ENCODE peak calls at places on chromosomes 12 and 14, in ten cellular contexts. P, L, M, Z, T, Y, W, Q, B and D are unnamed samples.

GRCh38 chr14:54444003-54444402 is 2.8 kb upstream of the CNIH1 start:
- DNase-seq in L (no peak), T (no peak), B (no peak), Z (no peak), M (peak; percentile 21), Q (no peak), W (no peak), Y (no peak), P (no peak), D (no peak)

GRCh38 chr14:34450542-34450915 is 11.5 kb downstream of the SPTSSA start:
- DNase-seq in B (no peak), Z (no peak), T (no peak), Y (no peak), P (peak; percentile 20), M (no peak), Q (no peak), L (no peak), W (no peak), D (no peak)

GRCh38 chr14:21454843-21455550 is 926 bp downstream of the CHD8 start:
- DNase-seq in Q (peak; percentile 34), Z (no peak), P (no peak), B (no peak), W (no peak), L (no peak), Y (no peak), M (no peak), T (no peak), D (no peak)

GRCh38 chr12:12533238-12533829 is 29.3 kb downstream of the DUSP16 start:
- DNase-seq in Q (no peak), M (peak; percentile 71), B (no peak), L (no peak), T (no peak), Z (peak; percentile 43), P (no peak), W (peak; percentile 67), Y (peak; percentile 78), D (no peak)

GRCh38 chr14:32078794-32079663 is 1.9 kb downstream of the ARHGAP5 start:
- DNase-seq in Z (peak; percentile 24), B (no peak), Y (no peak), T (peak; percentile 69), W (peak; percentile 58), L (no peak), Q (peak; percentile 60), P (peak; percentile 33), M (peak; percentile 73), D (peak; percentile 4)

GRCh38 chr14:23442721-23443356 is 7.4 kb upstream of the MYH7 start:
- DNase-seq in T (no peak), Y (no peak), Z (no peak), B (no peak), L (no peak), M (no peak), P (no peak), Q (no peak), W (no peak), D (no peak)

GRCh38 chr12:88775742-88776151 is 195.5 kb upstream of the KITLG start:
- DNase-seq in B (no peak), P (peak; percentile 54), M (no peak), Y (no peak), W (no peak), Q (no peak), Z (no peak), L (no peak), T (no peak), D (no peak)

GRCh38 chr12:51262758-51263177 is 7.4 kb downstream of the SMAGP start:
- DNase-seq in Z (peak; percentile 83), Q (peak; percentile 37), W (no peak), Y (peak; percentile 78), P (peak; percentile 63), M (peak; percentile 54), T (peak; percentile 84), B (peak; percentile 37), L (no peak), D (peak; percentile 33)

GRCh38 chr12:67531051-67531450 is 117.5 kb upstream of the DYRK2 start:
- DNase-seq in T (no peak), M (peak; percentile 43), P (no peak), L (no peak), B (no peak), W (no peak), Y (no peak), Z (no peak), Q (no peak), D (no peak)

GRCh38 chr12:122729583-122730214 is 945 bp downstream of the HCAR1 start:
- DNase-seq in L (no peak), Q (no peak), B (no peak), M (no peak), W (peak; percentile 86), Z (no peak), T (no peak), Y (no peak), P (no peak), D (no peak)
- H3K4me3 ChIP-seq in L (no peak overlapping the region), Q (no peak overlapping the region), B (no peak overlapping the region), M (no peak overlapping the region), W (no peak overlapping the region), Z (no peak overlapping the region), T (no peak overlapping the region), Y (peak overlapping the region; percentile 39), P (no peak overlapping the region), D (peak overlapping the region; percentile 48)

GRCh38 chr12:53726946-53727309 is 324 bp downstream of the CALCOCO1 start:
- DNase-seq in Y (no peak), P (no peak), L (no peak), M (peak; percentile 41), W (no peak), Q (no peak), Z (no peak), B (no peak), T (no peak), D (no peak)
- H3K27ac ChIP-seq in Y (peak overlapping the region; percentile 74), P (peak overlapping the region; percentile 4), L (peak overlapping the region; percentile 70), M (peak overlapping the region; percentile 68), W (no peak overlapping the region), Q (no peak overlapping the region), Z (peak overlapping the region; percentile 72), B (peak overlapping the region; percentile 72), T (no peak overlapping the region), D (peak overlapping the region; percentile 47)

DNA sequence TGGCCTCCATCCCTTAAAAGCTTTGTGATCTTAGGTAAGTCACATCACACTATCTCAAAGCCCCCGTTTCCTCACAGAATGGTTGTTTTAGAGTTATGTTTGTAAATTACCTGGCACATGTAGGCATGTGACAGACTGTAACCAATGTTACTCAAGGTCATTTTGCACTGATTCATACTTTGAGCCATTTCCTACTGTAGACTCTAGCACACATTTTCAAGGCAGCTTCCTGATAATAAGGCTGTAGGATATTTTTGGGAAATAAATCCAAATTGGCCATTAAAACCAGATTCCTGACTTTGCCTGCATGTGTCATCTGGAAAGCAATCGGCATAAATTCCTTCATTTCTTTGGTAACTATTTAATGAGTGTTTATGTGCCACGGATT is 2.2 kb upstream of the RAB35 start:
- DNase-seq in M (peak; percentile 20), Z (no peak), P (peak; percentile 67), Y (no peak), W (no peak), L (no peak), T (no peak), Q (no peak), B (no peak), D (no peak)
- H3K4me3 ChIP-seq in M (peak overlapping the region; percentile 51), Z (peak overlapping the region; percentile 96), P (peak overlapping the region; percentile 63), Y (no peak overlapping the region), W (no peak overlapping the region), L (no peak overlapping the region), T (peak overlapping the region; percentile 65), Q (peak overlapping the region; percentile 92), B (no peak overlapping the region), D (peak overlapping the region; percentile 91)

GRCh38 chr12:9792961-9793617 is 32.4 kb upstream of the CD69 start:
- DNase-seq in Q (no peak), W (peak; percentile 9), P (peak; percentile 65), Y (no peak), Z (no peak), M (peak; percentile 81), B (no peak), T (no peak), L (no peak), D (peak; percentile 66)

GRCh38 chr12:9794484-9795063 is 32.7 kb upstream of the KLRF1 start:
- DNase-seq in Q (peak; percentile 55), W (peak; percentile 36), B (no peak), Z (no peak), P (peak; percentile 43), L (no peak), Y (no peak), T (no peak), M (no peak), D (no peak)

GRCh38 chr12:9795945-9796344 is 31.3 kb upstream of the KLRF1 start:
- DNase-seq in P (no peak), B (no peak), M (no peak), Y (no peak), L (no peak), W (no peak), Q (no peak), T (no peak), Z (no peak), D (no peak)

GRCh38 chr12:9793774-9794395 is 33.2 kb upstream of the CD69 start:
- DNase-seq in Q (peak; percentile 76), M (no peak), L (no peak), T (no peak), W (no peak), P (peak; percentile 22), Z (no peak), B (no peak), Y (no peak), D (no peak)

DNA sequence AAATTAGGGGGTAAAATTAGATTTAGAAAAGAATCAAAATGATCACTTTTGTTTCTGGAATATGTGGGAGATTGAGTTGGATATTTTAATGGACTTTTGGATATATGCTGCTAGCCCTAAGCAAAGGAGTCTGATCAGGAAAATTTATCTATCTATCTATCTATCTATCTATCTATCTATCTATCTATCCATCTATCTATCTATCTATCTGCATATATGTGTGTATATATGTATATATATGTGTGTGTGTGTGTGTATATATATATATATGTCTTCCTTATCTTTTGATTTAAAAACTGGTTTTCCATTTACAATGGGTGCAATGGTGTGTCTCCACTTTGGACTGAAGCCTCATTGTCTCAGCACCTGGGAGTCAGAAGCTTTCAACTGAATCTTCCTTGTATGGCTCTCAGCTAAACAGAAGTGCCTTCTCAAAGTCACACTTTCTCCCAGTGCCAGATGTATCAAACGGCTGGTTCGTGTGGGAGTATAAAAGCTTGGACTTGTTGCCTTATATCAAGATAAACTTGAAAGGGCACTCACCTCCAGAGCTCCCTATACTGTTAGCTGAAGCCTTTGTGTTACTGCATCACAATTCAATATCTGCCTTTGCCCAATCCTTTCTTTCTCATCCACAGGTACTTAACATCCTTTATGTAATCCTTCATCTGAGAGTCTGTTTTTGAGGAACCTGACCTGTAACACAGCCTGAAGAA is 31.6 kb upstream of the CD69 start:
- DNase-seq in M (no peak), L (no peak), T (no peak), Y (no peak), B (no peak), Q (no peak), W (no peak), Z (no peak), P (no peak), D (no peak)
- H3K27ac ChIP-seq in M (no peak overlapping the region), L (no peak overlapping the region), T (no peak overlapping the region), Y (no peak overlapping the region), B (no peak overlapping the region), Q (no peak overlapping the region), W (no peak overlapping the region), Z (no peak overlapping the region), P (peak overlapping the region; percentile 36), D (peak overlapping the region; percentile 75)